ENCODE peak calls at places on chromosome 6, in five cellular contexts. T is RWPE1, C is left ventricle myocardium superior, N is endothelial cell of umbilical vein, G is sigmoid colon. J is an unnamed sample.

GRCh38 chr6:34934516-34934915 is 45.5 kb downstream of the ANKS1A start:
- DNase-seq in T (peak), C (peak), N (peak), G (peak), J (peak)

GRCh38 chr6:135106611-135107010 is 52.0 kb upstream of the HBS1L start:
- DNase-seq in T (no peak), C (no peak), N (no peak), G (no peak), J (no peak)

GRCh38 chr6:112780498-112781096 is 433.5 kb downstream of the RFPL4B start:
- DNase-seq in T (peak), C (peak), N (peak), G (peak), J (peak)

GRCh38 chr6:38509713-38510112 is 130.0 kb downstream of the BTBD9 start:
- DNase-seq in T (peak), C (no peak), N (no peak), G (no peak), J (no peak)

GRCh38 chr6:140708386-140708785 is 1333.9 kb upstream of the CITED2 start:
- DNase-seq in T (no peak), C (no peak), N (no peak), G (no peak), J (no peak)

GRCh38 chr6:142258305-142258704 is 43.5 kb upstream of the ADGRG6 start:
- DNase-seq in T (no peak), C (no peak), N (no peak), G (no peak), J (no peak)

GRCh38 chr6:16999486-17000436 is 102.1 kb upstream of the STMND1 start:
- DNase-seq in T (peak), C (no peak), N (no peak), G (no peak), J (no peak)

GRCh38 chr6:113672691-113673149 is 184.4 kb upstream of the MARCKS start:
- DNase-seq in T (no peak), C (peak), N (peak), G (peak), J (peak)

GRCh38 chr6:5085638-5086293 is 625 bp downstream of the PPP1R3G start:
- DNase-seq in T (no peak), C (peak), N (peak), G (no peak), J (no peak)

GRCh38 chr6:16670617-16671051 is 90.6 kb downstream of the ATXN1 start:
- DNase-seq in T (no peak), C (no peak), N (no peak), G (no peak), J (no peak)

GRCh38 chr6:3683331-3683730 is 68.2 kb downstream of the PXDC1 start:
- DNase-seq in T (no peak), C (no peak), N (no peak), G (no peak), J (no peak)

J was measured in heart right ventricle.